ENCODE peak calls at places on chromosomes 12 and 14, in seven cellular contexts. S is left ventricle myocardium inferior, Y is A549, E is fibroblast of lung, X is AG04450, C is mammary epithelial cell, H is SK-N-SH. R is an unnamed sample.

GRCh38 chr12:104964167-104964566 is 6.1 kb upstream of the SLC41A2 start:
- DNase-seq in S (no peak), E (no peak), C (no peak), X (no peak), H (no peak), Y (no peak), R (no peak)

GRCh38 chr12:93982847-93983315 is 165.5 kb upstream of the PLXNC1 start:
- DNase-seq in C (peak; percentile 64), S (no peak), H (no peak), E (peak; percentile 85), X (peak; percentile 67), Y (no peak), R (no peak)

GRCh38 chr14:104386281-104386841 is 193.2 kb upstream of the C14orf180 start:
- DNase-seq in X (no peak), H (peak; percentile 36), C (no peak), Y (no peak), S (no peak), E (no peak), R (no peak)

GRCh38 chr12:93829073-93829472 is 151.9 kb downstream of the CRADD start:
- DNase-seq in E (no peak), X (no peak), Y (no peak), C (no peak), S (no peak), H (no peak), R (no peak)

GRCh38 chr12:123767613-123768012 is 5.5 kb downstream of the DNAH10 start:
- DNase-seq in S (no peak), X (no peak), Y (no peak), H (no peak), C (no peak), E (no peak), R (no peak)

GRCh38 chr14:50001999-50002925 is 109.4 kb downstream of the ARF6 start:
- DNase-seq in X (no peak), Y (no peak), C (peak; percentile 32), E (no peak), H (no peak), S (no peak), R (peak; percentile 46)

GRCh38 chr14:88437659-88438058 is 52.2 kb downstream of the SPATA7 start:
- DNase-seq in X (no peak), Y (no peak), S (no peak), H (no peak), E (peak; percentile 22), C (no peak), R (no peak)

GRCh38 chr14:100159107-100159864 is at the start of gene DEGS2:
- DNase-seq in X (no peak), H (peak; percentile 83), E (no peak), Y (peak; percentile 46), C (no peak), S (no peak), R (peak; percentile 56)

GRCh38 chr12:53044052-53044581 is 5.7 kb upstream of the TNS2 start:
- DNase-seq in X (no peak), E (no peak), Y (no peak), S (peak; percentile 48), C (no peak), H (peak; percentile 6), R (no peak)

GRCh38 chr12:10211101-10211974 is 1.3 kb upstream of the GABARAPL1 start:
- DNase-seq in C (no peak), H (no peak), Y (no peak), E (no peak), S (no peak), X (no peak), R (no peak)

GRCh38 chr14:104143071-104143470 is 4.7 kb downstream of the KIF26A start:
- DNase-seq in C (no peak), S (no peak), Y (no peak), X (no peak), H (peak; percentile 14), E (no peak), R (no peak)

GRCh38 chr12:131710464-131711457 is at the start of gene SFSWAP:
- DNase-seq in Y (peak; percentile 81), X (peak; percentile 30), S (peak; percentile 76), E (peak; percentile 82), H (peak; percentile 93), C (peak; percentile 80), R (peak; percentile 63)

GRCh38 chr14:103124501-103125001 is 1.3 kb downstream of the TNFAIP2 start:
- DNase-seq in E (no peak), H (no peak), Y (no peak), S (peak; percentile 14), X (no peak), C (no peak), R (no peak)

GRCh38 chr12:14931359-14931758 is 7.0 kb downstream of the ERP27 start:
- DNase-seq in H (no peak), E (peak; percentile 28), Y (no peak), X (no peak), C (no peak), S (no peak), R (no peak)

GRCh38 chr12:92076106-92076505 is 69.5 kb downstream of the BTG1 start:
- DNase-seq in H (no peak), Y (no peak), X (no peak), S (no peak), C (no peak), E (no peak), R (no peak)

GRCh38 chr12:83245156-83245555 is 558.5 kb downstream of the TMTC2 start:
- DNase-seq in H (no peak), X (no peak), C (no peak), E (no peak), Y (no peak), S (no peak), R (no peak)

GRCh38 chr14:58749066-58749669 is 111.4 kb downstream of the DACT1 start:
- DNase-seq in H (no peak), X (peak; percentile 93), E (peak; percentile 95), S (no peak), Y (peak; percentile 17), C (peak; percentile 67), R (no peak)

GRCh38 chr14:104983231-104983721 is 2.3 kb upstream of the CLBA1 start:
- DNase-seq in X (no peak), Y (no peak), H (no peak), S (no peak), E (no peak), C (no peak), R (no peak)

GRCh38 chr12:116466536-116466935 is 92.6 kb upstream of the MAP1LC3B2 start:
- DNase-seq in E (peak; percentile 21), H (no peak), X (peak; percentile 15), C (no peak), Y (no peak), S (no peak), R (no peak)

GRCh38 chr14:77062261-77062660 is 33.8 kb upstream of the IRF2BPL start:
- DNase-seq in E (no peak), Y (no peak), S (no peak), H (no peak), X (no peak), C (no peak), R (no peak)

GRCh38 chr14:56592746-56593544 is 13.3 kb downstream of the TMEM260 start:
- DNase-seq in Y (no peak), H (no peak), S (no peak), C (no peak), X (no peak), E (no peak), R (no peak)

GRCh38 chr14:34064349-34064748 is 113.5 kb upstream of the EGLN3 start:
- DNase-seq in Y (no peak), E (peak; percentile 68), C (peak; percentile 40), H (no peak), X (no peak), S (peak; percentile 57), R (no peak)

GRCh38 chr14:99179946-99180345 is 92.1 kb downstream of the BCL11B start:
- DNase-seq in C (no peak), X (no peak), E (no peak), H (no peak), S (no peak), Y (no peak), R (no peak)

GRCh38 chr14:51448831-51449665 is 202.7 kb upstream of the FRMD6 start:
- DNase-seq in H (peak; percentile 45), C (peak; percentile 70), E (peak; percentile 76), X (peak; percentile 53), Y (no peak), S (peak; percentile 39), R (no peak)

GRCh38 chr12:116520801-116521471 is 38.2 kb upstream of the MAP1LC3B2 start:
- DNase-seq in Y (no peak), E (peak; percentile 28), X (no peak), H (peak; percentile 35), S (no peak), C (peak; percentile 73), R (no peak)

GRCh38 chr12:120314220-120314619 is 12.1 kb downstream of the SIRT4 start:
- DNase-seq in S (no peak), H (no peak), Y (peak; percentile 42), X (no peak), C (no peak), E (no peak), R (no peak)

GRCh38 chr12:81094718-81095360 is 17.0 kb downstream of the ACSS3 start:
- DNase-seq in E (no peak), X (no peak), C (no peak), Y (no peak), S (no peak), H (no peak), R (no peak)

DNA sequence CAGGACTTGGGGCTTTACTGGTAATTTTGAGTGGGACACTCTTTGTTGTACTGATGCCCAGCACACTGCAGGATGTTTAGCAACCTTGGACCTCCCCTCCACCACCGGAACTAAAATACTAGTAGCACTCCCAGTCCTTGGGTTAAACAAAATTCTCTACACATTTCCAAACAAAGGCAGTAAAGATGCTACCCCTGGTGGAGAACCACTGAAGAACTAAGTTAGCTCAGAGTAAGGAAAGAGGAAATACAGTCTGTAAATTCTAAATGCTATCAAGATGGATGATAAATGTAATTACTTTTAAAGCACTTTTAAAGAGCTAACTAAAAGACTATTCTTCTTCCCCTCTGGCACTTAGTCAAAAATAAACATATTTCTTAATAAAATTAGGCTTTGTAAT is 64.1 kb downstream of the LRP6 start:
- DNase-seq in C (no peak), E (no peak), S (no peak), Y (no peak), X (no peak), H (peak; percentile 12), R (no peak)
- TF ChIP-seq CTCF in C (no peak), E (peak; percentile 14), S (no peak), Y (no peak), X (no peak), H (no peak), R (no peak)

GRCh38 chr12:56998316-56998715 is 8.0 kb downstream of the ZBTB39 start:
- DNase-seq in S (no peak), H (no peak), C (no peak), X (no peak), Y (no peak), E (no peak), R (no peak)
- H3K27ac ChIP-seq in S (no peak overlapping the region), H (no peak overlapping the region), C (no peak overlapping the region), X (no peak overlapping the region), Y (no peak overlapping the region), E (no peak overlapping the region), R (no peak overlapping the region)

DNA sequence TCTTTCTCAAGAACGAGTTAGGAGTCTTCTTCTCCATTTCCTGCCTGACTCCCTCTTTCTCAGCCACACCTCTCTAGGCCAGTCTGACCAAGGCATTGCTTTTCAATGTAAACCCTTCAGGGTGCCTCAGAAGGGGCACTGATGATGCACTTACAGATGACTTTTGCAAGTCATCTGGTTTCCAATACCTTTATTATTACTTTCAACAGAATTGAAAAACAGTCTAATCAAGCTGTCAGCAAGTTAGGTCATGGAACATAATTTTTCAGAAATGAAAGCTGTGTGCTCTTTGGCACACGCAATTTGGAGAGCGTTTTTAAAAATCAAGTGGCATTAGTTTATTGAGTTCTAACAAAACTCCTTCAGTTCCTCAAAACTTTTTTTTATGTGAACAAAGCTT is 47.1 kb downstream of the SVOP start:
- DNase-seq in H (no peak), Y (no peak), X (no peak), E (no peak), C (no peak), S (no peak), R (no peak)
- H3K9me3 ChIP-seq in H (no peaks in the 10 kb centered on the region), Y (no peaks in the 10 kb centered on the region), X (no peaks in the 10 kb centered on the region), E (no peaks in the 10 kb centered on the region), C (no peaks in the 10 kb centered on the region), S (no peaks in the 10 kb centered on the region), R (no peaks in the 10 kb centered on the region)

GRCh38 chr14:74290415-74290814 is 12.3 kb downstream of the ABCD4 start:
- DNase-seq in X (no peak), H (peak; percentile 63), C (no peak), S (no peak), E (peak; percentile 17), Y (peak; percentile 22), R (no peak)
- TF ChIP-seq CTCF in X (peak; percentile 54), H (peak; percentile 58), C (peak; percentile 50), S (peak; percentile 47), E (peak; percentile 57), Y (peak; percentile 27), R (peak; percentile 33)

R was measured in CD4-positive, alpha-beta T cell.